ENCODE peak calls at places on chromosomes 5 and 9, in four cellular contexts. S is ovary, Y is suprapubic skin, J is GM12878. F is an unnamed sample.

GRCh38 chr5:63963080-63963735 is 963 bp upstream of the HTR1A start:
- DNase-seq in S (peak; percentile 43), Y (no peak), J (peak; percentile 1), F (no peak)

GRCh38 chr9:134390537-134390936 is 64.3 kb downstream of the RXRA start:
- DNase-seq in S (no peak), Y (no peak), J (no peak), F (no peak)

GRCh38 chr5:117889592-117889991 is 1098.8 kb downstream of the DTWD2 start:
- DNase-seq in Y (no peak), J (no peak), S (no peak), F (no peak)

GRCh38 chr5:134138416-134139376 is 24.2 kb downstream of the TCF7 start:
- DNase-seq in S (no peak), J (peak; percentile 89), Y (peak; percentile 68), F (no peak)

GRCh38 chr9:73566627-73567026 is 415.0 kb downstream of the ANXA1 start:
- DNase-seq in S (no peak), J (no peak), Y (no peak), F (no peak)

GRCh38 chr5:83474170-83474796 is 2.7 kb downstream of the VCAN start:
- DNase-seq in S (peak; percentile 63), Y (peak; percentile 89), J (no peak), F (peak; percentile 68)

GRCh38 chr5:169248520-169248919 is 52.4 kb downstream of the SLIT3 start:
- DNase-seq in J (no peak), S (no peak), Y (no peak), F (no peak)

GRCh38 chr5:98499892-98500291 is 273.6 kb upstream of the RGMB start:
- DNase-seq in S (no peak), Y (no peak), J (no peak), F (no peak)

GRCh38 chr9:95004452-95005275 is 278.2 kb downstream of the AOPEP start:
- DNase-seq in J (no peak), S (peak; percentile 69), Y (no peak), F (peak; percentile 42)

GRCh38 chr5:177096162-177097015 is 9.7 kb downstream of the FGFR4 start:
- DNase-seq in J (no peak), S (no peak), Y (no peak), F (no peak)

GRCh38 chr5:142821733-142822487 is 51.7 kb downstream of the ARHGAP26 start:
- DNase-seq in J (no peak), S (no peak), Y (no peak), F (no peak)

GRCh38 chr5:115503420-115503819 is 41.2 kb downstream of the FEM1C start:
- DNase-seq in S (no peak), Y (no peak), J (no peak), F (no peak)

GRCh38 chr5:181059297-181060230 is 19.5 kb downstream of the BTNL9 start:
- DNase-seq in S (no peak), J (no peak), Y (peak; percentile 76), F (no peak)

GRCh38 chr5:34736445-34737119 is 80.5 kb downstream of the RAI14 start:
- DNase-seq in S (no peak), Y (no peak), J (no peak), F (no peak)

GRCh38 chr5:112186401-112186990 is 232.6 kb downstream of the EPB41L4A start:
- DNase-seq in Y (no peak), S (no peak), J (no peak), F (peak; percentile 27)

GRCh38 chr5:81852277-81853004 is 101.5 kb upstream of the SSBP2 start:
- DNase-seq in Y (no peak), J (no peak), S (peak; percentile 37), F (no peak)

GRCh38 chr9:77898864-77899263 is 132.7 kb downstream of the GNAQ start:
- DNase-seq in J (no peak), Y (no peak), S (no peak), F (no peak)

GRCh38 chr5:122354293-122354692 is 42.3 kb downstream of the SNCAIP start:
- DNase-seq in S (no peak), J (no peak), Y (no peak), F (no peak)

GRCh38 chr9:71767421-71768321 is 642 bp downstream of the CEMIP2 start:
- DNase-seq in S (peak; percentile 33), Y (peak; percentile 82), J (no peak), F (no peak)

GRCh38 chr9:117029341-117029740 is 342.2 kb downstream of the TRIM32 start:
- DNase-seq in J (no peak), S (no peak), Y (no peak), F (no peak)

GRCh38 chr9:120474579-120475243 is 105.3 kb downstream of the CDK5RAP2 start:
- DNase-seq in S (no peak), J (no peak), Y (no peak), F (no peak)

GRCh38 chr5:139659673-139660072 is 11.5 kb downstream of the CXXC5 start:
- DNase-seq in J (no peak), S (no peak), Y (no peak), F (no peak)

GRCh38 chr5:139662617-139663016 is 14.5 kb downstream of the CXXC5 start:
- DNase-seq in J (no peak), Y (no peak), S (no peak), F (no peak)

GRCh38 chr5:139660105-139660915 is 12.2 kb downstream of the CXXC5 start:
- DNase-seq in Y (no peak), J (no peak), S (no peak), F (no peak)

GRCh38 chr5:139663207-139663606 is 15.1 kb downstream of the CXXC5 start:
- DNase-seq in S (no peak), Y (no peak), J (no peak), F (no peak)

GRCh38 chr5:139660916-139661814 is 13.0 kb downstream of the CXXC5 start:
- DNase-seq in J (no peak), S (peak; percentile 73), Y (peak; percentile 96), F (peak; percentile 82)
- TF ChIP-seq EP300 in J (no peak), S (no peak), Y (no peak), F (no peak)

GRCh38 chr5:94618029-94618492 is 343 bp downstream of the KIAA0825 start:
- DNase-seq in S (peak; percentile 40), J (no peak), Y (peak; percentile 80), F (no peak)

GRCh38 chr5:94618493-94619328 is at the start of the genes KIAA0825 and SLF1:
- DNase-seq in J (peak; percentile 39), S (peak; percentile 80), Y (peak; percentile 92), F (peak; percentile 78)

GRCh38 chr5:94621763-94622162 is 3.3 kb downstream of the SLF1 start:
- DNase-seq in S (no peak), J (no peak), Y (no peak), F (no peak)

GRCh38 chr5:94623026-94623425 is 4.6 kb downstream of the SLF1 start:
- DNase-seq in J (no peak), Y (no peak), S (no peak), F (no peak)

GRCh38 chr5:94620257-94620656 is 1.8 kb downstream of the SLF1 start:
- DNase-seq in S (no peak), Y (no peak), J (no peak), F (no peak)
- TF ChIP-seq POLR2A in S (no peak), Y (no peak), J (no peak), F (no peak)

DNA sequence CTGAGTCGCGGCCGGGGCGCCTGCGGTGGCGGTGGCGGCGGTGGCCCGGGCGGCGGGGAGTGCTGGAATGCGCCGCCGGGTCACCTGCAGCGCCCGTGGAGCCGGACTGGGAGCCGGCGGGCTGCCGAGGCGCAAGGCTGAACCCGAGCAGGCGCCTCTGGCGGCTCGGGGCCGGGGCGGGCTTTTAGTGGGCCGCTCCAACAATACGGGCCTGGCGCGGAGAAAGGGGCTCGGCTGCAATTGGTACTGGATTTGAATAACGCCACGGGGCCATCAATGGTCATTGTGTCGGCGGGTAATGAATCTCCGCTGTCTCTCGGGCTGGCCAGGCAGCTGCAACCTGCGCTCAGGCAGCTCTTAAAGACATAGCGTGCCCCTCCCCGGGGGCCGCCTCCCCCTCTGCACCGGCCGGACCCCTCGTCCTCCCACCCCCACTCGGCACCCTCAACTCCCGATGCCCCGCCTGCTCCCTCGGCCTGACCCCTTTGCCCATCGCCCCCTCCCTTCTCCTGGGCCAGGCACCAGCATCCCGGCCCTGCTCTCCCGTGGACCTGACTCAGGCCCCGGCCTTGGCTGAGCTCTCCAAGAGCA is 22.1 kb downstream of the URM1 start:
- DNase-seq in J (no peak), Y (no peak), S (no peak), F (no peak)
- H3K27ac ChIP-seq in J (no peak overlapping the region), Y (no peak overlapping the region), S (no peak overlapping the region), F (no peak overlapping the region)

GRCh38 chr5:150771034-150771795 is 7.3 kb upstream of the SMIM3 start:
- DNase-seq in J (no peak), S (no peak), Y (no peak), F (no peak)
- TF ChIP-seq EP300 in J (no peak), S (no peak), Y (no peak), F (no peak)

DNA sequence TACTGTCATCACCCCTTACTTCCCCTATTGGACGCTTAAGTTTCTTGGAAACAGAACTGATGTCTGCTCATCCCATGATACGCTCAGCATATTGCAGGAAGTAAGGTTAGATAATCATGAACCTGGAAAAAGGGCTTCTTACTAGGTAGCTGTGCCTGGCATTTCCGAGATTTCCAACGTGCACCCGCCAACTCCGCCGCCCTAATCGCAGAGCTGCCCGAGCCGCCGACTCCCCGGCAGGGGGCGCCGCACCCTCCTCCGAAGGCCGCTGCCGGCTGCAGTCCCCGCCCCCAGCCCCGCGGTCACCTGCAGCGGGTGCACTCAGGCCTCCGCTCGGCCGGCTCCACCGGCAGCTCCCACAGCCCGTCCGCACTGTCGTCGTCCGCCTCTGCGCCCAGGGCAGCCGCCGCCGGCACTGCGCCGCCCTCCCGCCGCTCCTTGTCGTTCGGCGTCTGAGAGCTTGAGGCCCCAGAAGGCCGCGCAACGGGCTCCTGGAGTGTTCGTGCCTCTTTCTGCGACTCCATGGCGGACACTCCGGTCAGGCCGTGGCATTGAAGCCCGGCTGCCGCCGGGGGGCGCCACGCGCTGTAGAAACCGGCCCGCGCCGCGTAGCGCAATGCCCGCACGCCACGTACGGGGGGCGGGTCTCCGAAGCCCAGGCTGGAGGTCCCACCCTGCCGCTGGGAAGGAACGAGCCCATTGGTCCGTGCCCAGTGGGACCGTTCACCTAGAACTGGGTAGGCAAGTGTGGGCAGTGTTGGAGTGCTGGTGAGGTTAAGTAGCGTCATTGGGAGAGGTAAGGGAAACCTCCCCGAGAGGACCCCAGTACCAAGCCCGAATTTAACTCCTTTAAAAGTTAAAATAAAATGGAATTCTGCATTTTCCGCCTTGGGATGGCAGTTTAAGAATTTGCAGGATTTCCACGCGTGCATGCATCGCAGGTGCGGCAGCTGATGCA is at the start of gene DTWD2:
- DNase-seq in Y (peak; percentile 94), J (peak; percentile 81), S (peak; percentile 89), F (peak; percentile 80)
- TF ChIP-seq POLR2A in Y (no peak), J (peak; percentile 83), S (no peak), F (no peak)

GRCh38 chr9:76845254-76845653 is 60.7 kb downstream of the PRUNE2 start:
- DNase-seq in Y (no peak), J (no peak), S (no peak), F (no peak)
- H3K27ac ChIP-seq in Y (no peak overlapping the region), J (no peak overlapping the region), S (no peak overlapping the region), F (no peak overlapping the region)

GRCh38 chr5:25107878-25108277 is 463.1 kb upstream of the CDH10 start:
- DNase-seq in S (no peak), Y (no peak), J (no peak), F (no peak)
- TF ChIP-seq EP300 in S (no peak), Y (no peak), J (no peak), F (no peak)

GRCh38 chr9:137198051-137198747 is 2.3 kb downstream of the TPRN start:
- DNase-seq in S (no peak), J (no peak), Y (no peak), F (no peak)
- TF ChIP-seq POLR2A in S (no peak), J (no peak), Y (no peak), F (no peak)